ENCODE peak calls at places on chromosome 7, in five cellular contexts. G is HT1080; Y is stimulated activated CD4-positive, alpha-beta T cell treated with anti-CD3 and anti-CD28 coated beads, Interleukin-1b, Interleukin-23, amount 100 ng/mL, for 1 hour; A is posterior cingulate gyrus; X is activated CD8-positive, alpha-beta T cell treated with anti-CD3 and anti-CD28 coated beads for 36 hours. J is an unnamed sample.

GRCh38 chr7:184768-185264 is 7.6 kb upstream of the FAM20C start:
- DNase-seq in A (no peak), X (no peak), Y (no peak), G (no peak), J (no peak)

GRCh38 chr7:7795736-7796135 is 77.3 kb upstream of the RPA3 start:
- DNase-seq in A (no peak), X (no peak), G (peak), Y (no peak), J (no peak)

GRCh38 chr7:90756366-90756765 is 160.2 kb downstream of the CDK14 start:
- DNase-seq in X (no peak), G (no peak), A (no peak), Y (no peak), J (no peak)

GRCh38 chr7:10802526-10802925 is 171.1 kb upstream of the PHF14 start:
- DNase-seq in X (no peak), G (peak), Y (no peak), A (no peak), J (no peak)

GRCh38 chr7:115851291-115851690 is 179.3 kb downstream of the TFEC start:
- DNase-seq in A (no peak), X (no peak), G (peak), Y (no peak), J (peak)

GRCh38 chr7:39127058-39127457 is 149.3 kb downstream of the POU6F2 start:
- DNase-seq in G (no peak), A (no peak), Y (no peak), X (no peak), J (no peak)

GRCh38 chr7:23680417-23681405 is 712 bp downstream of the FAM221A start:
- DNase-seq in Y (no peak), G (no peak), X (peak), A (peak), J (peak)

GRCh38 chr7:22129166-22129565 is 183.5 kb upstream of the CDCA7L start:
- DNase-seq in A (no peak), X (no peak), G (no peak), Y (no peak), J (no peak)

GRCh38 chr7:12674053-12674452 is 13.4 kb upstream of the ARL4A start:
- DNase-seq in G (no peak), Y (no peak), A (no peak), X (no peak), J (no peak)

GRCh38 chr7:80428161-80429054 is 83.5 kb downstream of the GNAT3 start:
- DNase-seq in Y (no peak), A (no peak), G (peak), X (peak), J (no peak)

GRCh38 chr7:83684928-83685327 is 36.0 kb upstream of the SEMA3E start:
- DNase-seq in Y (no peak), A (no peak), X (no peak), G (no peak), J (no peak)

GRCh38 chr7:128260069-128260468 is 19.0 kb downstream of the LEP start:
- DNase-seq in Y (no peak), A (no peak), X (no peak), G (no peak), J (no peak)

GRCh38 chr7:102045681-102046372 is 228.4 kb downstream of the CUX1 start:
- DNase-seq in A (no peak), G (no peak), X (no peak), Y (no peak), J (no peak)

GRCh38 chr7:73879977-73880681 is 19.2 kb downstream of the TMEM270 start:
- DNase-seq in G (no peak), Y (no peak), X (no peak), A (no peak), J (no peak)

GRCh38 chr7:84720456-84721097 is 466.3 kb downstream of the SEMA3D start:
- DNase-seq in A (no peak), X (no peak), G (no peak), Y (no peak), J (no peak)

GRCh38 chr7:78311176-78311575 is 512.6 kb downstream of the PHTF2 start:
- DNase-seq in G (no peak), A (no peak), Y (no peak), X (no peak), J (no peak)

GRCh38 chr7:5284304-5285281 is 1.9 kb downstream of the SLC29A4 start:
- DNase-seq in G (no peak), X (peak), Y (no peak), A (peak), J (peak)

GRCh38 chr7:30224511-30225031 is 59.8 kb upstream of the ZNRF2 start:
- DNase-seq in G (peak), X (no peak), Y (no peak), A (peak), J (no peak)

GRCh38 chr7:134584290-134584689 is 35.4 kb downstream of the AKR1B15 start:
- DNase-seq in A (no peak), G (no peak), X (no peak), Y (no peak), J (no peak)

GRCh38 chr7:37071124-37071523 is 346.8 kb upstream of the AOAH start:
- DNase-seq in A (no peak), G (no peak), X (no peak), Y (no peak), J (no peak)

GRCh38 chr7:46139079-46139478 is 218.0 kb upstream of the IGFBP3 start:
- DNase-seq in A (no peak), Y (no peak), X (no peak), G (peak), J (peak)

GRCh38 chr7:141147482-141147881 is 73.6 kb downstream of the TMEM178B start:
- DNase-seq in G (no peak), A (no peak), Y (no peak), X (no peak), J (no peak)

GRCh38 chr7:131546126-131546525 is 10.3 kb downstream of the PODXL start:
- DNase-seq in Y (no peak), A (no peak), G (no peak), X (peak), J (no peak)

GRCh38 chr7:80640841-80641240 is 2.4 kb downstream of the CD36 start:
- DNase-seq in A (no peak), G (peak), Y (no peak), X (no peak), J (no peak)

GRCh38 chr7:39238209-39238869 is 260.6 kb downstream of the POU6F2 start:
- DNase-seq in Y (no peak), G (no peak), A (no peak), X (no peak), J (no peak)

GRCh38 chr7:27774717-27775328 is 34.9 kb downstream of the TAX1BP1 start:
- DNase-seq in A (no peak), X (no peak), Y (no peak), G (peak), J (no peak)

GRCh38 chr7:40887099-40887498 is 752.3 kb downstream of the SUGCT start:
- DNase-seq in A (no peak), G (peak), X (no peak), Y (no peak), J (no peak)

GRCh38 chr7:9307131-9307530 is 873.7 kb downstream of the NXPH1 start:
- DNase-seq in A (no peak), X (no peak), G (peak), Y (no peak), J (no peak)

GRCh38 chr7:148772297-148773089 is 73.8 kb downstream of the CUL1 start:
- DNase-seq in A (no peak), X (peak), Y (no peak), G (peak), J (no peak)

GRCh38 chr7:32298403-32299132 is 191.6 kb downstream of the LSM5 start:
- DNase-seq in G (no peak), A (peak), X (no peak), Y (no peak), J (no peak)

GRCh38 chr7:18175801-18176450 is 148.3 kb upstream of the PRPS1L1 start:
- DNase-seq in Y (no peak), A (no peak), X (no peak), G (no peak), J (no peak)

GRCh38 chr7:47153076-47153475 is 428.8 kb downstream of the TNS3 start:
- DNase-seq in G (peak), X (no peak), A (no peak), Y (no peak), J (no peak)

GRCh38 chr7:78134256-78134655 is 335.7 kb downstream of the PHTF2 start:
- DNase-seq in Y (no peak), G (peak), A (no peak), X (peak), J (no peak)

GRCh38 chr7:72805526-72806494 is 22.2 kb downstream of the TYW1B start:
- DNase-seq in X (no peak), Y (no peak), A (no peak), G (peak), J (no peak)

GRCh38 chr7:49255061-49255460 is 330.7 kb downstream of the CDC14C start:
- DNase-seq in A (no peak), G (peak), Y (no peak), X (no peak), J (no peak)